ENCODE peak calls at places on chromosomes 2 and 18, in seven cellular contexts. One of them, this sample, is unnamed.

GRCh38 chr2:64695656-64696310 is 42.1 kb upstream of the SERTAD2 start:
- DNase-seq in chondrocyte: no peak
- DNase-seq in tibial artery: no peak
- DNase-seq in RWPE1: no peak
- DNase-seq in cardiac fibroblast: peak; percentile 35
- DNase-seq in uterus: no peak
- DNase-seq in right atrium auricular region: no peak
- DNase-seq in this sample: peak; percentile 50

GRCh38 chr18:76412010-76412817 is 82.8 kb downstream of the ZNF516 start:
- DNase-seq in chondrocyte: no peak
- DNase-seq in tibial artery: no peak
- DNase-seq in RWPE1: no peak
- DNase-seq in cardiac fibroblast: peak; percentile 16
- DNase-seq in uterus: peak; percentile 66
- DNase-seq in right atrium auricular region: no peak
- DNase-seq in this sample: no peak

GRCh38 chr18:55473078-55473477 is 114.9 kb downstream of the TCF4 start:
- DNase-seq in chondrocyte: no peak
- DNase-seq in tibial artery: no peak
- DNase-seq in RWPE1: no peak
- DNase-seq in cardiac fibroblast: no peak
- DNase-seq in uterus: no peak
- DNase-seq in right atrium auricular region: no peak
- DNase-seq in this sample: no peak

GRCh38 chr2:227890495-227891079 is 19.2 kb downstream of the DAW1 start:
- DNase-seq in chondrocyte: no peak
- DNase-seq in tibial artery: no peak
- DNase-seq in RWPE1: peak; percentile 33
- DNase-seq in cardiac fibroblast: peak; percentile 78
- DNase-seq in uterus: no peak
- DNase-seq in right atrium auricular region: no peak
- DNase-seq in this sample: peak; percentile 68

GRCh38 chr2:47134386-47135090 is 20.6 kb downstream of the STPG4 start:
- DNase-seq in chondrocyte: no peak
- DNase-seq in tibial artery: no peak
- DNase-seq in RWPE1: no peak
- DNase-seq in cardiac fibroblast: no peak
- DNase-seq in uterus: no peak
- DNase-seq in right atrium auricular region: no peak
- DNase-seq in this sample: no peak

GRCh38 chr18:48831113-48831759 is 119.5 kb downstream of the SMAD7 start:
- DNase-seq in chondrocyte: peak; percentile 50
- DNase-seq in tibial artery: peak; percentile 14
- DNase-seq in RWPE1: no peak
- DNase-seq in cardiac fibroblast: no peak
- DNase-seq in uterus: peak; percentile 2
- DNase-seq in right atrium auricular region: peak; percentile 38
- DNase-seq in this sample: no peak

GRCh38 chr18:76476665-76477561 is 18.1 kb downstream of the ZNF516 start:
- DNase-seq in chondrocyte: no peak
- DNase-seq in tibial artery: no peak
- DNase-seq in RWPE1: peak; percentile 17
- DNase-seq in cardiac fibroblast: peak; percentile 90
- DNase-seq in uterus: no peak
- DNase-seq in right atrium auricular region: peak; percentile 54
- DNase-seq in this sample: peak; percentile 93

GRCh38 chr2:239768031-239768800 is 256.9 kb downstream of the NDUFA10 start:
- DNase-seq in chondrocyte: peak; percentile 77
- DNase-seq in tibial artery: no peak
- DNase-seq in RWPE1: no peak
- DNase-seq in cardiac fibroblast: no peak
- DNase-seq in uterus: no peak
- DNase-seq in right atrium auricular region: no peak
- DNase-seq in this sample: no peak

GRCh38 chr2:70525032-70525431 is 28.6 kb downstream of the TGFA start:
- DNase-seq in chondrocyte: no peak
- DNase-seq in tibial artery: no peak
- DNase-seq in RWPE1: peak; percentile 80
- DNase-seq in cardiac fibroblast: no peak
- DNase-seq in uterus: no peak
- DNase-seq in right atrium auricular region: no peak
- DNase-seq in this sample: no peak

GRCh38 chr2:133568172-133568571 is at the start of gene NCKAP5:
- DNase-seq in chondrocyte: no peak
- DNase-seq in tibial artery: no peak
- DNase-seq in RWPE1: no peak
- DNase-seq in cardiac fibroblast: peak; percentile 41
- DNase-seq in uterus: no peak
- DNase-seq in right atrium auricular region: peak; percentile 63
- DNase-seq in this sample: peak; percentile 80

GRCh38 chr2:98026927-98027522 is 31.3 kb upstream of the TMEM131 start:
- DNase-seq in chondrocyte: no peak
- DNase-seq in tibial artery: no peak
- DNase-seq in RWPE1: no peak
- DNase-seq in cardiac fibroblast: no peak
- DNase-seq in uterus: no peak
- DNase-seq in right atrium auricular region: peak; percentile 52
- DNase-seq in this sample: no peak

GRCh38 chr2:125710561-125710960 is 945.4 kb upstream of the GYPC start:
- DNase-seq in chondrocyte: no peak
- DNase-seq in tibial artery: no peak
- DNase-seq in RWPE1: no peak
- DNase-seq in cardiac fibroblast: no peak
- DNase-seq in uterus: no peak
- DNase-seq in right atrium auricular region: no peak
- DNase-seq in this sample: no peak

GRCh38 chr2:168515502-168515901 is 59.4 kb downstream of the CERS6 start:
- DNase-seq in chondrocyte: no peak
- DNase-seq in tibial artery: no peak
- DNase-seq in RWPE1: peak; percentile 62
- DNase-seq in cardiac fibroblast: peak; percentile 91
- DNase-seq in uterus: no peak
- DNase-seq in right atrium auricular region: no peak
- DNase-seq in this sample: peak; percentile 74

GRCh38 chr18:8776013-8776515 is 70.7 kb downstream of the MTCL1 start:
- DNase-seq in chondrocyte: no peak
- DNase-seq in tibial artery: peak; percentile 1
- DNase-seq in RWPE1: no peak
- DNase-seq in cardiac fibroblast: no peak
- DNase-seq in uterus: no peak
- DNase-seq in right atrium auricular region: no peak
- DNase-seq in this sample: no peak

GRCh38 chr18:13606589-13607254 is 119.6 kb downstream of the FAM210A start:
- DNase-seq in chondrocyte: no peak
- DNase-seq in tibial artery: no peak
- DNase-seq in RWPE1: no peak
- DNase-seq in cardiac fibroblast: no peak
- DNase-seq in uterus: no peak
- DNase-seq in right atrium auricular region: no peak
- DNase-seq in this sample: no peak

GRCh38 chr2:64606495-64607363 is 47.0 kb downstream of the SERTAD2 start:
- DNase-seq in chondrocyte: peak; percentile 87
- DNase-seq in tibial artery: peak; percentile 95
- DNase-seq in RWPE1: no peak
- DNase-seq in cardiac fibroblast: peak; percentile 80
- DNase-seq in uterus: peak; percentile 92
- DNase-seq in right atrium auricular region: peak; percentile 97
- DNase-seq in this sample: no peak

GRCh38 chr2:136310005-136310495 is 192.1 kb upstream of the CXCR4 start:
- DNase-seq in chondrocyte: no peak
- DNase-seq in tibial artery: no peak
- DNase-seq in RWPE1: no peak
- DNase-seq in cardiac fibroblast: no peak
- DNase-seq in uterus: no peak
- DNase-seq in right atrium auricular region: no peak
- DNase-seq in this sample: no peak

GRCh38 chr2:240129731-240130392 is 6.2 kb downstream of the COPS9 start:
- DNase-seq in chondrocyte: peak; percentile 79
- DNase-seq in tibial artery: peak; percentile 3
- DNase-seq in RWPE1: no peak
- DNase-seq in cardiac fibroblast: no peak
- DNase-seq in uterus: no peak
- DNase-seq in right atrium auricular region: no peak
- DNase-seq in this sample: no peak

GRCh38 chr2:71190959-71191943 is 35.7 kb downstream of the PAIP2B start:
- DNase-seq in chondrocyte: no peak
- DNase-seq in tibial artery: no peak
- DNase-seq in RWPE1: peak; percentile 20
- DNase-seq in cardiac fibroblast: peak; percentile 46
- DNase-seq in uterus: no peak
- DNase-seq in right atrium auricular region: no peak
- DNase-seq in this sample: peak; percentile 1

GRCh38 chr2:43216629-43217028 is 9.8 kb downstream of the ZFP36L2 start:
- DNase-seq in chondrocyte: no peak
- DNase-seq in tibial artery: no peak
- DNase-seq in RWPE1: no peak
- DNase-seq in cardiac fibroblast: no peak
- DNase-seq in uterus: no peak
- DNase-seq in right atrium auricular region: no peak
- DNase-seq in this sample: no peak

GRCh38 chr2:165544897-165545296 is 75.4 kb downstream of the CSRNP3 start:
- DNase-seq in chondrocyte: no peak
- DNase-seq in tibial artery: no peak
- DNase-seq in RWPE1: no peak
- DNase-seq in cardiac fibroblast: no peak
- DNase-seq in uterus: no peak
- DNase-seq in right atrium auricular region: no peak
- DNase-seq in this sample: no peak

GRCh38 chr2:175366814-175367213 is 185.3 kb upstream of the ATP5MC3 start:
- DNase-seq in chondrocyte: no peak
- DNase-seq in tibial artery: peak; percentile 22
- DNase-seq in RWPE1: peak; percentile 55
- DNase-seq in cardiac fibroblast: peak; percentile 55
- DNase-seq in uterus: no peak
- DNase-seq in right atrium auricular region: no peak
- DNase-seq in this sample: peak; percentile 48

DNA sequence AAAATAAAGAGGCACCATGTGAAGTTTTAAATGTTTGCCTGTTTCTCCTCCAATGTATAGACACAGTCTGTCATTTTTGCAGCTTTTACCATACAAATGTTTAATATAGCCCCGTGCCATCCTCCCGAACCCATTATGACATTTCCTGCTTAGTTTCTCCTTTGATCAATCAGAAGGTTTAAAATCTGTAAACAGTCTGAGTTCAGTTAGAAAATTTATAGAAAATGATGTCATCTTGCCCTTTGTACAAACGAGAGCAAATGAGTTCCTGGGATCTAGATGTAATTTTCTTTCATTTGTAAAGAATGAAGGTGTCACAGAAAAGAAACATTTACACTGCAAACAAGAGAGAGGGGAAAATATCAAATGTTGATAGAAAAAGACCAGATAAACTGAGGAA is 62.7 kb upstream of the NFU1 start:
- DNase-seq in chondrocyte: no peak
- DNase-seq in tibial artery: no peak
- DNase-seq in RWPE1: no peak
- DNase-seq in cardiac fibroblast: no peak
- DNase-seq in uterus: no peak
- DNase-seq in right atrium auricular region: no peak
- DNase-seq in this sample: no peak
- TF ChIP-seq CTCF in chondrocyte: no peak
- TF ChIP-seq CTCF in tibial artery: no peak
- TF ChIP-seq CTCF in RWPE1: no peak
- TF ChIP-seq CTCF in cardiac fibroblast: no peak
- TF ChIP-seq CTCF in uterus: no peak
- TF ChIP-seq CTCF in right atrium auricular region: no peak
- TF ChIP-seq CTCF in this sample: no peak

DNA sequence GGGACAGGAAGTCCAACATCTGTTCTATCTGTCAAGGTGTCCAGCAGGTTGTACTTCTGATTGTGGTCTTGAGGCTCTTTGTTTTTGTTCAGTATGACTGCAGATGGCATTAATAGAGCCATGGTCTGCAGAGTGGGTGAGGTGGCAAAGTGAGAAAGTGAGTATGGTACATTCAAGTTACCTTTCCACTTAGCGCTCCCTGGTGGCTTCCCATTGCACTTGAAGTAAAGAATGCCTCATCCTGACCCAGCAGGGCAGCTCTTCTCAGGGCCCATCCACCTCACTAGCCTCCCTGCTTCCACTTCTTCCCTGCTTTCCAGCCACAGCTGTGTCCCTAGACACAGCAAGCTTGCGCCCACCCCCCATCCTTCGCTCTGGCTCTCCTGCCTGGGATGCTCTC is 148.0 kb upstream of the ALPP start:
- DNase-seq in chondrocyte: no peak
- DNase-seq in tibial artery: no peak
- DNase-seq in RWPE1: no peak
- DNase-seq in cardiac fibroblast: peak; percentile 10
- DNase-seq in uterus: no peak
- DNase-seq in right atrium auricular region: no peak
- DNase-seq in this sample: no peak
- TF ChIP-seq CTCF in chondrocyte: no peak
- TF ChIP-seq CTCF in tibial artery: no peak
- TF ChIP-seq CTCF in RWPE1: no peak
- TF ChIP-seq CTCF in cardiac fibroblast: no peak
- TF ChIP-seq CTCF in uterus: no peak
- TF ChIP-seq CTCF in right atrium auricular region: no peak
- TF ChIP-seq CTCF in this sample: peak; percentile 19

GRCh38 chr2:222483513-222484039 is 59.2 kb downstream of the SGPP2 start:
- DNase-seq in chondrocyte: no peak
- DNase-seq in tibial artery: no peak
- DNase-seq in RWPE1: peak; percentile 13
- DNase-seq in cardiac fibroblast: no peak
- DNase-seq in uterus: no peak
- DNase-seq in right atrium auricular region: no peak
- DNase-seq in this sample: no peak
- TF ChIP-seq CTCF in chondrocyte: no peak
- TF ChIP-seq CTCF in tibial artery: no peak
- TF ChIP-seq CTCF in RWPE1: no peak
- TF ChIP-seq CTCF in cardiac fibroblast: no peak
- TF ChIP-seq CTCF in uterus: no peak
- TF ChIP-seq CTCF in right atrium auricular region: no peak
- TF ChIP-seq CTCF in this sample: no peak

GRCh38 chr18:73514449-73514848 is 633.2 kb downstream of the FBXO15 start:
- DNase-seq in chondrocyte: peak; percentile 59
- DNase-seq in tibial artery: no peak
- DNase-seq in RWPE1: no peak
- DNase-seq in cardiac fibroblast: no peak
- DNase-seq in uterus: no peak
- DNase-seq in right atrium auricular region: no peak
- DNase-seq in this sample: no peak

GRCh38 chr18:73520229-73520628 is 627.4 kb downstream of the FBXO15 start:
- DNase-seq in chondrocyte: no peak
- DNase-seq in tibial artery: no peak
- DNase-seq in RWPE1: no peak
- DNase-seq in cardiac fibroblast: no peak
- DNase-seq in uterus: no peak
- DNase-seq in right atrium auricular region: no peak
- DNase-seq in this sample: no peak
- TF ChIP-seq CTCF in chondrocyte: peak; percentile 54
- TF ChIP-seq CTCF in tibial artery: no peak
- TF ChIP-seq CTCF in RWPE1: no peak
- TF ChIP-seq CTCF in cardiac fibroblast: peak; percentile 31
- TF ChIP-seq CTCF in uterus: no peak
- TF ChIP-seq CTCF in right atrium auricular region: no peak
- TF ChIP-seq CTCF in this sample: peak; percentile 27